ENCODE peak calls at places on chromosomes 12 and 14, in six cellular contexts. X is AG20443, B is ecto neural progenitor cell, S is pancreas, L is mucosa of descending colon, U is GM10248. Z is an unnamed sample.
A peak's percentile ranks its signal among the peaks of the same experiment; 100 is the strongest.

GRCh38 chr14:87712386-87713113 is 280.4 kb downstream of the GALC start:
- DNase-seq in L (no peak), B (no peak), S (no peak), U (no peak), X (peak; percentile 44), Z (no peak)

GRCh38 chr12:15855646-15856045 is 26.5 kb upstream of the STRAP start:
- DNase-seq in L (no peak), B (no peak), U (no peak), X (peak; percentile 10), S (no peak), Z (no peak)

GRCh38 chr12:69428351-69429048 is 41.7 kb upstream of the FRS2 start:
- DNase-seq in U (no peak), B (no peak), S (no peak), X (peak; percentile 25), L (no peak), Z (no peak)

GRCh38 chr12:34606749-34607519 is 584.6 kb downstream of the ALG10 start:
- DNase-seq in B (peak; percentile 18), X (no peak), L (peak; percentile 7), U (peak; percentile 3), S (no peak), Z (no peak)

GRCh38 chr12:124913474-124914391 is 717 bp downstream of the UBC start:
- DNase-seq in L (peak; percentile 95), B (peak; percentile 84), U (peak; percentile 68), S (peak; percentile 93), X (peak; percentile 25), Z (peak; percentile 98)

GRCh38 chr12:5097786-5098185 is 54.1 kb downstream of the KCNA5 start:
- DNase-seq in B (no peak), S (no peak), U (no peak), L (no peak), X (no peak), Z (no peak)

GRCh38 chr12:92674500-92674899 is 28.3 kb upstream of the PLEKHG7 start:
- DNase-seq in L (no peak), S (no peak), X (no peak), U (no peak), B (no peak), Z (no peak)

GRCh38 chr12:53044896-53045571 is 4.8 kb upstream of the TNS2 start:
- DNase-seq in U (no peak), X (peak; percentile 16), B (no peak), L (peak; percentile 17), S (peak; percentile 19), Z (peak; percentile 6)

GRCh38 chr12:54891717-54892478 is 37.6 kb downstream of the MUCL1 start:
- DNase-seq in S (no peak), B (no peak), U (no peak), X (no peak), L (peak; percentile 27), Z (no peak)

GRCh38 chr12:47736877-47737676 is 11.8 kb upstream of the ENDOU start:
- DNase-seq in X (peak; percentile 89), L (peak; percentile 76), B (no peak), S (peak; percentile 92), U (no peak), Z (no peak)

GRCh38 chr12:15601210-15601800 is 187.9 kb downstream of the EPS8 start:
- DNase-seq in U (no peak), S (no peak), B (no peak), X (peak; percentile 16), L (no peak), Z (no peak)

GRCh38 chr12:58541300-58541690 is 379.0 kb downstream of the LRIG3 start:
- DNase-seq in S (no peak), B (no peak), U (no peak), L (no peak), X (no peak), Z (no peak)

GRCh38 chr12:45704968-45705367 is 24.5 kb upstream of the ARID2 start:
- DNase-seq in X (no peak), U (no peak), B (no peak), L (no peak), S (no peak), Z (no peak)

GRCh38 chr12:125145196-125145595 is 80.0 kb downstream of the AACS start:
- DNase-seq in B (no peak), U (no peak), X (no peak), L (no peak), S (no peak), Z (no peak)

GRCh38 chr14:91284146-91284790 is 39.8 kb upstream of the GPR68 start:
- DNase-seq in B (no peak), L (no peak), U (no peak), X (peak; percentile 94), S (no peak), Z (no peak)

GRCh38 chr14:103404032-103404918 is 19.1 kb downstream of the MARK3 start:
- DNase-seq in B (no peak), X (peak; percentile 27), L (no peak), U (no peak), S (no peak), Z (no peak)

GRCh38 chr14:54737132-54737711 is 165.4 kb downstream of the GCH1 start:
- DNase-seq in S (no peak), U (no peak), B (no peak), X (peak; percentile 51), L (no peak), Z (no peak)

GRCh38 chr12:109759076-109759420 is 45.4 kb downstream of the FAM222A start:
- DNase-seq in U (no peak), L (peak; percentile 8), B (peak; percentile 44), X (no peak), S (no peak), Z (peak; percentile 23)

GRCh38 chr12:68334136-68334535 is 2.0 kb upstream of the MDM1 start:
- DNase-seq in U (peak; percentile 22), X (no peak), B (peak; percentile 49), S (no peak), L (peak; percentile 31), Z (no peak)

GRCh38 chr12:28278960-28279359 is 88.7 kb downstream of the CCDC91 start:
- DNase-seq in U (no peak), B (no peak), X (no peak), S (no peak), L (no peak), Z (no peak)

GRCh38 chr14:48690349-48690748 is 895.8 kb downstream of the RPS29 start:
- DNase-seq in X (no peak), B (no peak), S (no peak), U (no peak), L (no peak), Z (no peak)

GRCh38 chr12:124183172-124183571 is 111.7 kb upstream of the RFLNA start:
- DNase-seq in U (no peak), L (no peak), S (no peak), B (no peak), X (no peak), Z (no peak)

GRCh38 chr12:93978553-93978952 is 169.8 kb upstream of the PLXNC1 start:
- DNase-seq in U (no peak), X (peak; percentile 82), B (no peak), L (no peak), S (no peak), Z (no peak)

GRCh38 chr12:124742111-124742510 is 121.6 kb downstream of the SCARB1 start:
- DNase-seq in U (no peak), S (no peak), L (no peak), B (no peak), X (no peak), Z (no peak)

GRCh38 chr12:5808956-5809355 is 136.1 kb downstream of the ANO2 start:
- DNase-seq in S (no peak), L (no peak), X (peak; percentile 94), B (no peak), U (no peak), Z (no peak)

GRCh38 chr12:3446235-3446634 is 44.8 kb upstream of the PRMT8 start:
- DNase-seq in X (no peak), B (no peak), L (no peak), S (no peak), U (no peak), Z (no peak)

GRCh38 chr12:131085816-131086591 is 132.3 kb downstream of the ADGRD1 start:
- DNase-seq in L (no peak), U (no peak), X (no peak), B (peak; percentile 36), S (peak; percentile 2), Z (peak; percentile 6)

GRCh38 chr14:91350813-91351507 is 66.7 kb downstream of the CCDC88C start:
- DNase-seq in S (no peak), L (no peak), X (no peak), B (no peak), U (peak; percentile 75), Z (no peak)

GRCh38 chr12:19972325-19973288 is 395.7 kb upstream of the PDE3A start:
- DNase-seq in U (no peak), B (no peak), X (no peak), S (no peak), L (no peak), Z (no peak)

GRCh38 chr12:111369496-111370220 is 763 bp upstream of the PHETA1 start:
- DNase-seq in L (no peak), U (no peak), B (no peak), X (no peak), S (no peak), Z (no peak)

GRCh38 chr12:77584860-77585259 is 245.8 kb upstream of the NAV3 start:
- DNase-seq in X (no peak), U (no peak), S (no peak), B (no peak), L (no peak), Z (no peak)

GRCh38 chr14:74413622-74414021 is 12.4 kb downstream of the SYNDIG1L start:
- DNase-seq in L (no peak), U (no peak), X (no peak), B (no peak), S (no peak), Z (no peak)

GRCh38 chr12:43988838-43989560 is 153.1 kb downstream of the TMEM117 start:
- DNase-seq in U (peak; percentile 16), L (no peak), S (no peak), B (no peak), X (no peak), Z (no peak)

GRCh38 chr12:113405687-113406086 is 2.0 kb upstream of the SDS start:
- DNase-seq in X (no peak), L (no peak), U (no peak), B (no peak), S (no peak), Z (no peak)

Z was measured in Peyer's patch.